ENCODE peak calls at places on chromosome 3, in five cellular contexts. One of them, this sample, is unnamed.

GRCh38 chr3:135967867-135968266 is 2.3 kb downstream of the PPP2R3A start:
- DNase-seq in mesendoderm: no peak
- DNase-seq in Peyer's patch: no peak
- DNase-seq in psoas muscle: no peak
- DNase-seq in uterus: no peak
- DNase-seq in this sample: no peak

GRCh38 chr3:176663819-176664218 is 533.5 kb downstream of the TBL1XR1 start:
- DNase-seq in mesendoderm: peak; percentile 63
- DNase-seq in Peyer's patch: no peak
- DNase-seq in psoas muscle: no peak
- DNase-seq in uterus: no peak
- DNase-seq in this sample: no peak

GRCh38 chr3:39250116-39250747 is 29.6 kb downstream of the CX3CR1 start:
- DNase-seq in mesendoderm: no peak
- DNase-seq in Peyer's patch: no peak
- DNase-seq in psoas muscle: no peak
- DNase-seq in uterus: no peak
- DNase-seq in this sample: no peak

GRCh38 chr3:4983739-4984510 is 4.7 kb downstream of the BHLHE40 start:
- DNase-seq in mesendoderm: peak; percentile 80
- DNase-seq in Peyer's patch: peak; percentile 75
- DNase-seq in psoas muscle: peak; percentile 74
- DNase-seq in uterus: peak; percentile 55
- DNase-seq in this sample: no peak

GRCh38 chr3:160006282-160007163 is 17.9 kb downstream of the IL12A start:
- DNase-seq in mesendoderm: peak; percentile 71
- DNase-seq in Peyer's patch: no peak
- DNase-seq in psoas muscle: no peak
- DNase-seq in uterus: peak; percentile 31
- DNase-seq in this sample: no peak

GRCh38 chr3:188001052-188001567 is 152.8 kb upstream of the LPP start:
- DNase-seq in mesendoderm: no peak
- DNase-seq in Peyer's patch: no peak
- DNase-seq in psoas muscle: no peak
- DNase-seq in uterus: no peak
- DNase-seq in this sample: no peak

GRCh38 chr3:52153389-52154096 is 680 bp downstream of the POC1A start:
- DNase-seq in mesendoderm: peak; percentile 93
- DNase-seq in Peyer's patch: no peak
- DNase-seq in psoas muscle: peak; percentile 59
- DNase-seq in uterus: no peak
- DNase-seq in this sample: no peak

GRCh38 chr3:76096036-76096435 is 310.7 kb upstream of the ZNF717 start:
- DNase-seq in mesendoderm: no peak
- DNase-seq in Peyer's patch: no peak
- DNase-seq in psoas muscle: no peak
- DNase-seq in uterus: no peak
- DNase-seq in this sample: no peak

GRCh38 chr3:112124901-112125607 is 8.0 kb downstream of the GCSAM start:
- DNase-seq in mesendoderm: peak; percentile 14
- DNase-seq in Peyer's patch: no peak
- DNase-seq in psoas muscle: no peak
- DNase-seq in uterus: no peak
- DNase-seq in this sample: no peak

GRCh38 chr3:4799266-4800256 is 179.7 kb upstream of the BHLHE40 start:
- DNase-seq in mesendoderm: no peak
- DNase-seq in Peyer's patch: no peak
- DNase-seq in psoas muscle: no peak
- DNase-seq in uterus: no peak
- DNase-seq in this sample: no peak

GRCh38 chr3:26058774-26059455 is 269.0 kb downstream of the OXSM start:
- DNase-seq in mesendoderm: no peak
- DNase-seq in Peyer's patch: no peak
- DNase-seq in psoas muscle: no peak
- DNase-seq in uterus: no peak
- DNase-seq in this sample: no peak

GRCh38 chr3:47057212-47057671 is 77.8 kb downstream of the NBEAL2 start:
- DNase-seq in mesendoderm: peak; percentile 6
- DNase-seq in Peyer's patch: no peak
- DNase-seq in psoas muscle: no peak
- DNase-seq in uterus: no peak
- DNase-seq in this sample: no peak

GRCh38 chr3:43178891-43179366 is 73.0 kb upstream of the POMGNT2 start:
- DNase-seq in mesendoderm: no peak
- DNase-seq in Peyer's patch: no peak
- DNase-seq in psoas muscle: no peak
- DNase-seq in uterus: no peak
- DNase-seq in this sample: no peak

GRCh38 chr3:46566040-46566631 is at the start of gene LRRC2:
- DNase-seq in mesendoderm: peak; percentile 90
- DNase-seq in Peyer's patch: no peak
- DNase-seq in psoas muscle: peak; percentile 94
- DNase-seq in uterus: peak; percentile 77
- DNase-seq in this sample: peak; percentile 67

GRCh38 chr3:14550651-14551611 is 10.8 kb upstream of the GRIP2 start:
- DNase-seq in mesendoderm: no peak
- DNase-seq in Peyer's patch: no peak
- DNase-seq in psoas muscle: peak; percentile 58
- DNase-seq in uterus: peak; percentile 36
- DNase-seq in this sample: no peak

GRCh38 chr3:21979706-21980105 is 228.7 kb upstream of the ZNF385D start:
- DNase-seq in mesendoderm: no peak
- DNase-seq in Peyer's patch: no peak
- DNase-seq in psoas muscle: no peak
- DNase-seq in uterus: no peak
- DNase-seq in this sample: no peak

GRCh38 chr3:196968233-196969000 is at the start of gene PIGZ:
- DNase-seq in mesendoderm: no peak
- DNase-seq in Peyer's patch: no peak
- DNase-seq in psoas muscle: peak; percentile 71
- DNase-seq in uterus: no peak
- DNase-seq in this sample: peak; percentile 78

GRCh38 chr3:180176059-180176458 is 139.3 kb upstream of the PEX5L start:
- DNase-seq in mesendoderm: no peak
- DNase-seq in Peyer's patch: no peak
- DNase-seq in psoas muscle: no peak
- DNase-seq in uterus: no peak
- DNase-seq in this sample: no peak

GRCh38 chr3:99901200-99901926 is 83.7 kb downstream of the CMSS1 start:
- DNase-seq in mesendoderm: no peak
- DNase-seq in Peyer's patch: no peak
- DNase-seq in psoas muscle: no peak
- DNase-seq in uterus: no peak
- DNase-seq in this sample: no peak

GRCh38 chr3:192514081-192514753 is 213.1 kb downstream of the FGF12 start:
- DNase-seq in mesendoderm: peak; percentile 82
- DNase-seq in Peyer's patch: no peak
- DNase-seq in psoas muscle: peak; percentile 45
- DNase-seq in uterus: no peak
- DNase-seq in this sample: peak; percentile 63

GRCh38 chr3:23221136-23221535 is 18.0 kb downstream of the UBE2E2 start:
- DNase-seq in mesendoderm: no peak
- DNase-seq in Peyer's patch: no peak
- DNase-seq in psoas muscle: no peak
- DNase-seq in uterus: no peak
- DNase-seq in this sample: no peak

GRCh38 chr3:69370156-69370944 is 15.5 kb downstream of the FRMD4B start:
- DNase-seq in mesendoderm: no peak
- DNase-seq in Peyer's patch: peak; percentile 32
- DNase-seq in psoas muscle: peak; percentile 76
- DNase-seq in uterus: no peak
- DNase-seq in this sample: peak; percentile 87

DNA sequence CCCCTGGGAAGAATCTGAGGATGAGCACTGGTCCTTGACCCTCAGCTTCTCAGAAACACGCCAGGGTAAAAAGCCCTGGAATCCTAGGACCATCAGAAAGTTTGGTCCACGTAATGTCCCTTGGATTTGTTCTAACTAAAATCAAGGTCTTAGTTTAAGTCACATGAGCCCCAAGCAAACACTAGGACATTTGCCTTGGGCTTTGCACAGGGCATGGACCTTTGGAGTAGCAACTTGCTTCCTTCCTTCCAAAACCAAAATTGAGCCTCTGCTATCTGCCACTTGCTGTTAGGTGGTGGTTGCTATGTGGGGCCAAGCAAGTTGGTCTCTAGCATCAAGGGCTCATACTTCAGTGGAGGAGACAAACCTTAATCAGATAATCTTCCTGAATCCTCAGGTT is 4.0 kb upstream of the DAG1 start:
- DNase-seq in mesendoderm: peak; percentile 16
- DNase-seq in Peyer's patch: no peak
- DNase-seq in psoas muscle: no peak
- DNase-seq in uterus: no peak
- DNase-seq in this sample: no peak
- H3K4me1 ChIP-seq in mesendoderm: peaks cover 15% of the 10 kb centered on the region
- H3K4me1 ChIP-seq in Peyer's patch: no peaks in the 10 kb centered on the region
- H3K4me1 ChIP-seq in psoas muscle: peaks cover 20% of the 10 kb centered on the region
- H3K4me1 ChIP-seq in uterus: peaks cover 4% of the 10 kb centered on the region
- H3K4me1 ChIP-seq in this sample: peaks cover 27% of the 10 kb centered on the region

GRCh38 chr3:173685471-173685870 is 287.9 kb downstream of the NLGN1 start:
- DNase-seq in mesendoderm: no peak
- DNase-seq in Peyer's patch: no peak
- DNase-seq in psoas muscle: no peak
- DNase-seq in uterus: no peak
- DNase-seq in this sample: no peak

GRCh38 chr3:173688216-173688842 is 290.8 kb downstream of the NLGN1 start:
- DNase-seq in mesendoderm: peak; percentile 4
- DNase-seq in Peyer's patch: no peak
- DNase-seq in psoas muscle: no peak
- DNase-seq in uterus: no peak
- DNase-seq in this sample: no peak

DNA sequence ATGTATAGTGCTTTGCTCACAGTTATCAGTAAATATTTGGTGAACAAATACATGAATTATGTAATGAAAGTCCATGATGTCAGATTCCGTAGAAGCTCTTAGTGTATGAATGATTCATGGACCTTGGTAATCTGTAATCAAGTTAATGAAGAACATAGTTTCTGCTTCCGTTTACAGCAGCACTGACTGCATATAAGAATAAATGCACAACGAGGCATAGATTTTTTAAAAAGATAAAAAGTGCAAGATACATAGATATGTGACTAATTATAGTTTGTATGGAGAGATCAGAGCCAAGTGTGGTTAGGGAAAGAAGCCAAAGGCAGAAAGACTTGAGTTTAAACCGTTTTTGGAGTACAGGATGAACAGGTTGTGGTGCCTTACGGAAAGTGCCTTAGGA is 293.0 kb downstream of the NLGN1 start:
- DNase-seq in mesendoderm: no peak
- DNase-seq in Peyer's patch: no peak
- DNase-seq in psoas muscle: no peak
- DNase-seq in uterus: no peak
- DNase-seq in this sample: no peak
- H3K4me1 ChIP-seq in mesendoderm: no peaks in the 10 kb centered on the region
- H3K4me1 ChIP-seq in Peyer's patch: no peaks in the 10 kb centered on the region
- H3K4me1 ChIP-seq in psoas muscle: no peaks in the 10 kb centered on the region
- H3K4me1 ChIP-seq in uterus: no peaks in the 10 kb centered on the region
- H3K4me1 ChIP-seq in this sample: no peaks in the 10 kb centered on the region

GRCh38 chr3:128783774-128784173 is 57.8 kb downstream of the RAB7A start:
- DNase-seq in mesendoderm: no peak
- DNase-seq in Peyer's patch: no peak
- DNase-seq in psoas muscle: no peak
- DNase-seq in uterus: no peak
- DNase-seq in this sample: no peak

GRCh38 chr3:128782282-128783146 is 56.5 kb downstream of the RAB7A start:
- DNase-seq in mesendoderm: no peak
- DNase-seq in Peyer's patch: no peak
- DNase-seq in psoas muscle: no peak
- DNase-seq in uterus: no peak
- DNase-seq in this sample: no peak

GRCh38 chr3:128786434-128787020 is 60.5 kb downstream of the RAB7A start:
- DNase-seq in mesendoderm: no peak
- DNase-seq in Peyer's patch: no peak
- DNase-seq in psoas muscle: no peak
- DNase-seq in uterus: no peak
- DNase-seq in this sample: no peak

GRCh38 chr3:128784228-128784627 is 58.2 kb downstream of the RAB7A start:
- DNase-seq in mesendoderm: peak; percentile 81
- DNase-seq in Peyer's patch: peak; percentile 42
- DNase-seq in psoas muscle: peak; percentile 69
- DNase-seq in uterus: no peak
- DNase-seq in this sample: no peak

GRCh38 chr3:128784843-128785242 is 58.9 kb downstream of the RAB7A start:
- DNase-seq in mesendoderm: no peak
- DNase-seq in Peyer's patch: no peak
- DNase-seq in psoas muscle: no peak
- DNase-seq in uterus: no peak
- DNase-seq in this sample: no peak
- H3K4me1 ChIP-seq in mesendoderm: peaks cover 3% of the 10 kb centered on the region
- H3K4me1 ChIP-seq in Peyer's patch: no peaks in the 10 kb centered on the region
- H3K4me1 ChIP-seq in psoas muscle: peaks cover 96% of the 10 kb centered on the region
- H3K4me1 ChIP-seq in uterus: no peaks in the 10 kb centered on the region
- H3K4me1 ChIP-seq in this sample: peaks cover 60% of the 10 kb centered on the region

GRCh38 chr3:57130426-57131209 is 34.5 kb downstream of the IL17RD start:
- DNase-seq in mesendoderm: peak; percentile 100
- DNase-seq in Peyer's patch: no peak
- DNase-seq in psoas muscle: peak; percentile 64
- DNase-seq in uterus: no peak
- DNase-seq in this sample: no peak
- H3K4me1 ChIP-seq in mesendoderm: peaks cover 51% of the 10 kb centered on the region
- H3K4me1 ChIP-seq in Peyer's patch: no peaks in the 10 kb centered on the region
- H3K4me1 ChIP-seq in psoas muscle: no peaks in the 10 kb centered on the region
- H3K4me1 ChIP-seq in uterus: no peaks in the 10 kb centered on the region
- H3K4me1 ChIP-seq in this sample: no peaks in the 10 kb centered on the region

This sample was measured in upper lobe of right lung.